ENCODE peak calls at places on chromosomes 12 and 14, in seven cellular contexts. D, F, T, R, L, E and P are unnamed samples.

GRCh38 chr12:47903927-47904646 is 707 bp downstream of the VDR start:
- DNase-seq in D (peak; percentile 25), F (peak; percentile 42), T (peak; percentile 33), R (no peak), L (peak; percentile 91), E (peak; percentile 87), P (peak; percentile 65)

GRCh38 chr12:121202407-121203355 is 7.2 kb upstream of the P2RX4 start:
- DNase-seq in D (no peak), F (no peak), T (no peak), R (no peak), L (no peak), E (no peak), P (no peak)

GRCh38 chr14:49820176-49820575 is 32.4 kb downstream of the NEMF start:
- DNase-seq in D (no peak), F (no peak), T (no peak), R (no peak), L (no peak), E (no peak), P (no peak)

GRCh38 chr12:105580841-105581352 is 250.4 kb downstream of the C12orf75 start:
- DNase-seq in D (no peak), F (no peak), T (no peak), R (no peak), L (no peak), E (no peak), P (no peak)

GRCh38 chr14:75602527-75602926 is 24.1 kb downstream of the FLVCR2 start:
- DNase-seq in D (no peak), F (no peak), T (no peak), R (no peak), L (no peak), E (no peak), P (no peak)

GRCh38 chr12:27919671-27920235 is 52.8 kb downstream of the PTHLH start:
- DNase-seq in D (no peak), F (no peak), T (no peak), R (no peak), L (no peak), E (no peak), P (no peak)

GRCh38 chr14:69289811-69290520 is 30.0 kb downstream of the GALNT16 start:
- DNase-seq in D (no peak), F (no peak), T (no peak), R (no peak), L (no peak), E (no peak), P (no peak)

GRCh38 chr12:122888232-122888752 is 7.6 kb downstream of the VPS37B start:
- DNase-seq in D (peak; percentile 84), F (no peak), T (peak; percentile 91), R (peak; percentile 62), L (no peak), E (peak; percentile 81), P (peak; percentile 91)

GRCh38 chr14:89247457-89248122 is 169.4 kb downstream of the FOXN3 start:
- DNase-seq in D (no peak), F (no peak), T (no peak), R (no peak), L (no peak), E (no peak), P (no peak)

GRCh38 chr12:106082216-106083175 is 56.3 kb downstream of the NUAK1 start:
- DNase-seq in D (no peak), F (no peak), T (no peak), R (no peak), L (no peak), E (peak; percentile 95), P (no peak)

GRCh38 chr14:89572566-89573398 is 155.7 kb upstream of the FOXN3 start:
- DNase-seq in D (no peak), F (no peak), T (no peak), R (no peak), L (no peak), E (no peak), P (no peak)

GRCh38 chr14:64628940-64629403 is 75.3 kb upstream of the PLEKHG3 start:
- DNase-seq in D (peak; percentile 94), F (no peak), T (no peak), R (no peak), L (no peak), E (peak; percentile 95), P (no peak)

GRCh38 chr12:12890815-12891645 is at the start of gene GPRC5A:
- DNase-seq in D (peak; percentile 99), F (peak; percentile 54), T (peak; percentile 87), R (peak; percentile 40), L (peak; percentile 90), E (peak; percentile 98), P (peak; percentile 98)

GRCh38 chr14:50733479-50733878 is 65.4 kb upstream of the SAV1 start:
- DNase-seq in D (no peak), F (no peak), T (no peak), R (no peak), L (no peak), E (no peak), P (no peak)

GRCh38 chr14:99792551-99793212 is 531 bp upstream of the EML1 start:
- DNase-seq in D (peak; percentile 16), F (no peak), T (peak; percentile 32), R (no peak), L (no peak), E (peak; percentile 31), P (no peak)

GRCh38 chr12:64894827-64895475 is 70.5 kb downstream of the TBC1D30 start:
- DNase-seq in D (no peak), F (no peak), T (no peak), R (no peak), L (no peak), E (peak; percentile 19), P (no peak)

GRCh38 chr14:100552524-100553125 is 34.6 kb downstream of the BEGAIN start:
- DNase-seq in D (no peak), F (no peak), T (no peak), R (no peak), L (no peak), E (no peak), P (no peak)

GRCh38 chr14:30756594-30756993 is 117.8 kb upstream of the COCH start:
- DNase-seq in D (no peak), F (no peak), T (no peak), R (no peak), L (no peak), E (no peak), P (no peak)

GRCh38 chr14:65815127-65815526 is 402.6 kb downstream of the FUT8 start:
- DNase-seq in D (no peak), F (no peak), T (no peak), R (no peak), L (no peak), E (no peak), P (no peak)
- TF ChIP-seq CTCF in D (no peak), F (no peak), T (no peak), R (no peak), L (no peak), E (no peak), P (no peak)

GRCh38 chr12:22084852-22085251 is 38.8 kb downstream of the CMAS start:
- DNase-seq in D (no peak), F (no peak), T (no peak), R (no peak), L (no peak), E (no peak), P (no peak)
- TF ChIP-seq CTCF in D (no peak), F (no peak), T (no peak), R (no peak), L (no peak), E (no peak), P (no peak)

GRCh38 chr12:95858451-95859343 is at the start of gene SNRPF:
- DNase-seq in D (peak; percentile 98), F (peak; percentile 96), T (peak; percentile 97), R (peak; percentile 95), L (peak; percentile 95), E (peak; percentile 97), P (peak; percentile 97)
- TF ChIP-seq CTCF in D (no peak), F (no peak), T (peak; percentile 46), R (peak; percentile 18), L (no peak), E (no peak), P (no peak)

DNA sequence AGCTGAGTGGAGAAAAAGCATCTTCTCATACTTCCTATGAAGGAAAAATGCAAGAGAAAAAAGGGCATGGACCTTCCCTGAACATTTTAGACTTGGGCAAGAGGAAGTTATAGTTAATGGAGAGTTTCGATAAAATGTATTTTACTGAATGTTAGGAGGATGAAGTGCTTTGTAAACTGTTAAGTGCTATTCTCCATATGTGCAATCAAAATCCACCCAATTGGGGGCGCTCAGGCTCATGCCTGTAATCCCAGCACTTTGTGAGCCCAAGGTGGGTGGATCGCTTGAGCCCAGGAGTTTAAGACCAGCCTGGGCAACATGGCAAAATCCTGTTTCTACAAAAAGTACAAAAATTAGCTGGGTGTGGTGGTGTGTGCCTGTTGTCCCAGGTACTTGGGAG is 1.9 kb upstream of the CNPY2 start:
- DNase-seq in D (no peak), F (no peak), T (no peak), R (no peak), L (no peak), E (no peak), P (no peak)
- TF ChIP-seq CTCF in D (no peak), F (no peak), T (no peak), R (no peak), L (no peak), E (no peak), P (no peak)

DNA sequence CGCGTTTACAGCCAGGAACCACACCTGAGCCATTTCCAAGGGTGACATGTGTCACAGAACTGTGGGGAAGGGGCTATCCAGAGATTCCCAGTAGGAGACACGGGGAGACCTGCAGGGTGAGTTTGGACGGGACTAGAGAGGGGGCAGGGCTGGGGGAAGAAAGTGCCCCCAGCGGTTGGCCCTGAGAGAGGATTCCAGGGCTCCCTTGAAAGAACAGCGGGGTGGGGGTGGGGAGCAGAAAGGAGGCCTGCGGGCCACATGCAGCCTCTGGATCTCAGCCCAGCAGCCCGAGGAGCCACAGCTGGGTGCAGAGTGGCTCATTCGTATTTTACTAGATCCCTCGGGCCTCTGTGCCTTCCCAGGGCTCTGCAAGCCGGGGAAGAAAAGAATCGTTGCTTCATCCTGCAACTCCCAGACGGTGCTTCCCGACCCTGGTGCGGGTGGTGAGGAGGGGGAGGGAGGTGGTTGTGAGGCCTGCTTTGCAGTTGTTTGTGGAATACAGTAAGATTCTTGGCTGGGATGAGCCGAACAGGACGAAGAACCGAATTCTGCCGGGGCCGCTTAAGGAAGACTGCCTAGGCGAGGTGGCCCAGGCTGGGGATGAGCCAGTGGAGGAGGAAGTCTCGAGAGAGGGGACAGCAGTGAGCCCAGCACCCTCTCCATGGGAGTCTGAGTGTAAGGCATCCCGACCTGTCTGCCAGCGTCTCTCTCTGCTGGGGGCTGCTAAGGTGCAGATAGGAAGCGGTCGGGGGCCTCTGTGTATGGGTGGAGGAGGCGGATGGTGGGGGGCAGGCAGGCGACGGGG is 36.1 kb upstream of the ANKRD9 start:
- DNase-seq in D (no peak), F (no peak), T (no peak), R (no peak), L (no peak), E (no peak), P (no peak)
- TF ChIP-seq CTCF in D (no peak), F (no peak), T (no peak), R (no peak), L (no peak), E (peak; percentile 11), P (no peak)

DNA sequence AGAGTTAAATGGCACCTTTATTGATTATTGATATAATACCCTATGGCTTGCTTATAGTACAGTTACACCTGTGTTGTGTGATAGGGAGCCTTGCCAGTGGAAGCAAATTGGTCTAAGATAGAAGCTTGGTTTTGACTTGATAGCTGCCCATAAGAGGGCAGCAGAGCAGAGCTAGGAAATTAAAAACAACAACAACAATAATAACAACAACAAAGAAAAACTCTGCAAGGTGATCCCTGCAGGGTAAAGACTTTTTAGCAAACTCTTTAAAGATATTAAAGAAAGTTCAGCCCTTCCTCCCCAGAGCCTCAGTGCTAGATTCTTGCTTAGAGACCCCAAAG is 18.0 kb upstream of the RNASE10 start:
- DNase-seq in D (no peak), F (no peak), T (no peak), R (no peak), L (no peak), E (no peak), P (no peak)
- TF ChIP-seq CTCF in D (no peak), F (no peak), T (no peak), R (no peak), L (no peak), E (no peak), P (no peak)